ENCODE peak calls at places on chromosomes 16 and 17, in ten cellular contexts. C is A549; W is activated CD4-positive, alpha-beta T cell treated with anti-CD3 and anti-CD28 coated beads for 48 hours; O is NCI-H1436; Y is mesothelial cell of epicardium; L is GM13976; V is AG09309; N is sigmoid colon; J is LoVo; E is HEK293T. R is an unnamed sample.

GRCh38 chr17:75808905-75809621 is 24.5 kb downstream of the UNK start:
- DNase-seq in C (no peak), W (no peak), O (peak), Y (no peak), L (peak), V (peak), N (peak), J (no peak), E (no peak), R (peak)

GRCh38 chr17:71535311-71535710 is 585.5 kb upstream of the SOX9 start:
- DNase-seq in C (no peak), W (no peak), O (no peak), Y (no peak), L (no peak), V (no peak), N (no peak), J (no peak), E (no peak), R (no peak)

GRCh38 chr16:11155284-11155806 is 100.7 kb downstream of the SOCS1 start:
- DNase-seq in C (no peak), W (peak), O (no peak), Y (no peak), L (no peak), V (peak), N (no peak), J (no peak), E (no peak), R (no peak)

GRCh38 chr17:146546-146945 is 9.2 kb downstream of the SCGB1C2 start:
- DNase-seq in C (no peak), W (no peak), O (no peak), Y (peak), L (no peak), V (no peak), N (no peak), J (no peak), E (no peak), R (peak)

GRCh38 chr17:68539536-68540469 is 27.6 kb downstream of the PRKAR1A start:
- DNase-seq in C (no peak), W (no peak), O (no peak), Y (no peak), L (no peak), V (no peak), N (no peak), J (no peak), E (no peak), R (no peak)

GRCh38 chr16:15811778-15812750 is 44.8 kb downstream of the MYH11 start:
- DNase-seq in C (no peak), W (no peak), O (no peak), Y (no peak), L (no peak), V (peak), N (peak), J (peak), E (no peak), R (no peak)

GRCh38 chr16:28324235-28324886 is 32.0 kb downstream of the SBK1 start:
- DNase-seq in C (no peak), W (no peak), O (no peak), Y (no peak), L (no peak), V (no peak), N (peak), J (no peak), E (no peak), R (no peak)

GRCh38 chr16:73060216-73060615 is 12.3 kb upstream of the ZFHX3 start:
- DNase-seq in C (no peak), W (no peak), O (no peak), Y (no peak), L (no peak), V (no peak), N (peak), J (no peak), E (no peak), R (no peak)

GRCh38 chr17:75723201-75723930 is 2.1 kb downstream of the ITGB4 start:
- DNase-seq in C (no peak), W (no peak), O (no peak), Y (no peak), L (no peak), V (no peak), N (no peak), J (peak), E (no peak), R (no peak)

GRCh38 chr16:85104821-85105391 is 7.4 kb downstream of the CIBAR2 start:
- DNase-seq in C (no peak), W (no peak), O (no peak), Y (no peak), L (peak), V (no peak), N (no peak), J (no peak), E (no peak), R (no peak)

GRCh38 chr16:1972490-1972877 is 631 bp downstream of the TBL3 start:
- DNase-seq in C (no peak), W (peak), O (no peak), Y (no peak), L (no peak), V (no peak), N (no peak), J (no peak), E (peak), R (no peak)

GRCh38 chr16:81444448-81445121 is at the start of gene CMIP:
- DNase-seq in C (peak), W (peak), O (peak), Y (peak), L (peak), V (no peak), N (peak), J (peak), E (peak), R (peak)

GRCh38 chr17:22692801-22693171 is 1000.5 kb downstream of the KCNJ18 start:
- DNase-seq in C (no peak), W (no peak), O (no peak), Y (no peak), L (no peak), V (no peak), N (no peak), J (no peak), E (no peak), R (no peak)

GRCh38 chr17:77801545-77802332 is 156.8 kb upstream of the TNRC6C start:
- DNase-seq in C (no peak), W (no peak), O (no peak), Y (no peak), L (no peak), V (no peak), N (no peak), J (no peak), E (no peak), R (peak)

GRCh38 chr17:39152134-39152884 is 872 bp upstream of the PLXDC1 start:
- DNase-seq in C (peak), W (peak), O (no peak), Y (peak), L (no peak), V (no peak), N (peak), J (no peak), E (peak), R (no peak)

GRCh38 chr16:76268824-76269223 is 8.4 kb upstream of the CNTNAP4 start:
- DNase-seq in C (no peak), W (no peak), O (no peak), Y (no peak), L (no peak), V (no peak), N (no peak), J (no peak), E (no peak), R (no peak)

GRCh38 chr17:74972107-74972972 is at the start of gene HID1:
- DNase-seq in C (peak), W (peak), O (peak), Y (peak), L (peak), V (no peak), N (no peak), J (peak), E (peak), R (peak)

GRCh38 chr16:14955546-14956231 is 18.4 kb downstream of the NPIPA1 start:
- DNase-seq in C (no peak), W (no peak), O (no peak), Y (no peak), L (peak), V (no peak), N (no peak), J (no peak), E (no peak), R (peak)

GRCh38 chr17:55063857-55064485 is 95.4 kb downstream of the STXBP4 start:
- DNase-seq in C (no peak), W (no peak), O (no peak), Y (no peak), L (no peak), V (no peak), N (no peak), J (no peak), E (no peak), R (no peak)

GRCh38 chr17:46994993-46995392 is 15.9 kb upstream of the RPRML start:
- DNase-seq in C (no peak), W (no peak), O (no peak), Y (no peak), L (no peak), V (no peak), N (no peak), J (no peak), E (no peak), R (no peak)

GRCh38 chr16:64102654-64103053 is 1019.2 kb downstream of the CDH11 start:
- DNase-seq in C (no peak), W (no peak), O (no peak), Y (no peak), L (no peak), V (no peak), N (no peak), J (no peak), E (no peak), R (no peak)

GRCh38 chr17:1880851-1881630 is 51.2 kb downstream of the RPA1 start:
- DNase-seq in C (no peak), W (no peak), O (no peak), Y (no peak), L (no peak), V (no peak), N (no peak), J (no peak), E (no peak), R (no peak)